ENCODE peak calls at places on chromosomes 4 and X, in four cellular contexts. X is posterior vena cava, P is RWPE1, L is lung. G is an unnamed sample.

GRCh38 chr4:64417974-64418373 is 8.7 kb upstream of the TECRL start:
- DNase-seq in L (no peak), P (peak), X (no peak), G (no peak)

GRCh38 chr4:53688186-53688790 is 97.0 kb upstream of the LNX1 start:
- DNase-seq in P (peak), X (no peak), L (no peak), G (no peak)

GRCh38 chrX:138897621-138898492 is 186.3 kb upstream of the FGF13 start:
- DNase-seq in X (no peak), L (no peak), P (peak), G (no peak)

GRCh38 chrX:148672526-148672925 is 172.1 kb downstream of the AFF2 start:
- DNase-seq in L (no peak), P (no peak), X (no peak), G (no peak)

GRCh38 chr4:30722092-30722915 is 2.1 kb downstream of the PCDH7 start:
- DNase-seq in X (no peak), L (no peak), P (no peak), G (no peak)

GRCh38 chrX:34653811-34654210 is 3.3 kb downstream of the TMEM47 start:
- DNase-seq in L (no peak), X (no peak), P (no peak), G (no peak)

GRCh38 chr4:81084029-81084428 is 53.5 kb downstream of the BMP3 start:
- DNase-seq in P (peak), X (no peak), L (no peak), G (no peak)

GRCh38 chrX:7706032-7706431 is 136.9 kb upstream of the VCX start:
- DNase-seq in P (no peak), L (no peak), X (no peak), G (no peak)

GRCh38 chr4:89836897-89837384 is at the start of gene SNCA:
- DNase-seq in P (peak), X (peak), L (peak), G (peak)

GRCh38 chr4:53507671-53508286 is 83.5 kb downstream of the LNX1 start:
- DNase-seq in X (peak), L (no peak), P (no peak), G (peak)

GRCh38 chr4:107299646-107300045 is 263.5 kb upstream of the DKK2 start:
- DNase-seq in X (no peak), P (no peak), L (no peak), G (no peak)

GRCh38 chr4:40990202-40990898 is 224.0 kb downstream of the APBB2 start:
- DNase-seq in L (no peak), P (peak), X (no peak), G (no peak)

GRCh38 chr4:3736806-3737205 is 29.4 kb upstream of the ADRA2C start:
- DNase-seq in X (no peak), L (no peak), P (no peak), G (no peak)

GRCh38 chr4:140260227-140260626 is 106.2 kb upstream of the MAML3 start:
- DNase-seq in L (no peak), P (peak), X (no peak), G (no peak)

GRCh38 chr4:8504279-8505007 is 63.9 kb downstream of the TRMT44 start:
- DNase-seq in X (peak), L (no peak), P (no peak), G (no peak)

GRCh38 chr4:789571-790465 is 36.1 kb downstream of the CPLX1 start:
- DNase-seq in P (no peak), L (no peak), X (peak), G (no peak)

GRCh38 chr4:71941001-71941400 is 90.8 kb upstream of the NPFFR2 start:
- DNase-seq in P (peak), L (no peak), X (no peak), G (no peak)